ENCODE peak calls at places on chromosomes 12 and 14, in four cellular contexts. O is H9, F is AG10803, T is endothelial cell of umbilical vein. V is an unnamed sample.

GRCh38 chr12:10171954-10172353 is at the start of gene OLR1:
- DNase-seq in O (no peak), F (no peak), T (no peak), V (no peak)

GRCh38 chr12:104538056-104538455 is 81.3 kb downstream of the CHST11 start:
- DNase-seq in O (no peak), F (peak), T (no peak), V (no peak)

GRCh38 chr12:74537126-74537706 is 419 bp upstream of the ATXN7L3B start:
- DNase-seq in O (no peak), F (peak), T (no peak), V (peak)

GRCh38 chr12:57797938-57798337 is 15.4 kb downstream of the TSFM start:
- DNase-seq in O (no peak), F (no peak), T (no peak), V (no peak)

GRCh38 chr12:124904306-124905098 is 9.9 kb downstream of the UBC start:
- DNase-seq in O (peak), F (peak), T (peak), V (no peak)

GRCh38 chr14:64109821-64110554 is 184.2 kb downstream of the ESR2 start:
- DNase-seq in O (no peak), F (peak), T (no peak), V (no peak)

GRCh38 chr14:21320913-21321312 is 41.0 kb downstream of the RPGRIP1 start:
- DNase-seq in O (no peak), F (no peak), T (no peak), V (no peak)

GRCh38 chr12:56308714-56309113 is 7.1 kb downstream of the CNPY2 start:
- DNase-seq in O (no peak), F (no peak), T (no peak), V (no peak)

GRCh38 chr14:78143489-78144145 is 26.6 kb upstream of the NRXN3 start:
- DNase-seq in O (no peak), F (no peak), T (no peak), V (no peak)

GRCh38 chr12:12181516-12181915 is 85.3 kb downstream of the LRP6 start:
- DNase-seq in O (no peak), F (peak), T (peak), V (peak)

GRCh38 chr12:55847033-55847432 is 4.3 kb upstream of the MMP19 start:
- DNase-seq in O (no peak), F (peak), T (peak), V (no peak)

GRCh38 chr12:95473947-95474817 is at the start of gene METAP2:
- DNase-seq in O (peak), F (peak), T (peak), V (peak)

GRCh38 chr12:77151030-77151429 is 85.7 kb upstream of the E2F7 start:
- DNase-seq in O (no peak), F (no peak), T (no peak), V (no peak)

GRCh38 chr14:100443643-100444042 is 120.5 kb downstream of the SLC25A47 start:
- DNase-seq in O (no peak), F (peak), T (no peak), V (no peak)

GRCh38 chr12:77049767-77050353 is 15.5 kb downstream of the E2F7 start:
- DNase-seq in O (no peak), F (peak), T (peak), V (peak)

GRCh38 chr12:1795221-1795784 is 25.1 kb upstream of the LRTM2 start:
- DNase-seq in O (peak), F (no peak), T (no peak), V (no peak)

GRCh38 chr12:810635-811415 is 58.4 kb downstream of the WNK1 start:
- DNase-seq in O (no peak), F (no peak), T (no peak), V (no peak)

GRCh38 chr12:42652048-42652447 is 62.5 kb upstream of the PRICKLE1 start:
- DNase-seq in O (no peak), F (no peak), T (no peak), V (no peak)
- TF ChIP-seq CTCF in O (no peak), F (no peak), T (no peak), V (no peak)

GRCh38 chr14:39102969-39103957 is at the start of gene SEC23A:
- DNase-seq in O (peak), F (peak), T (peak), V (peak)
- TF ChIP-seq CTCF in O (no peak), F (no peak), T (no peak), V (no peak)

GRCh38 chr14:36524874-36525745 is 5.1 kb upstream of the NKX2-1 start:
- DNase-seq in O (peak), F (no peak), T (no peak), V (peak)
- TF ChIP-seq CTCF in O (peak), F (peak), T (peak), V (peak)

DNA sequence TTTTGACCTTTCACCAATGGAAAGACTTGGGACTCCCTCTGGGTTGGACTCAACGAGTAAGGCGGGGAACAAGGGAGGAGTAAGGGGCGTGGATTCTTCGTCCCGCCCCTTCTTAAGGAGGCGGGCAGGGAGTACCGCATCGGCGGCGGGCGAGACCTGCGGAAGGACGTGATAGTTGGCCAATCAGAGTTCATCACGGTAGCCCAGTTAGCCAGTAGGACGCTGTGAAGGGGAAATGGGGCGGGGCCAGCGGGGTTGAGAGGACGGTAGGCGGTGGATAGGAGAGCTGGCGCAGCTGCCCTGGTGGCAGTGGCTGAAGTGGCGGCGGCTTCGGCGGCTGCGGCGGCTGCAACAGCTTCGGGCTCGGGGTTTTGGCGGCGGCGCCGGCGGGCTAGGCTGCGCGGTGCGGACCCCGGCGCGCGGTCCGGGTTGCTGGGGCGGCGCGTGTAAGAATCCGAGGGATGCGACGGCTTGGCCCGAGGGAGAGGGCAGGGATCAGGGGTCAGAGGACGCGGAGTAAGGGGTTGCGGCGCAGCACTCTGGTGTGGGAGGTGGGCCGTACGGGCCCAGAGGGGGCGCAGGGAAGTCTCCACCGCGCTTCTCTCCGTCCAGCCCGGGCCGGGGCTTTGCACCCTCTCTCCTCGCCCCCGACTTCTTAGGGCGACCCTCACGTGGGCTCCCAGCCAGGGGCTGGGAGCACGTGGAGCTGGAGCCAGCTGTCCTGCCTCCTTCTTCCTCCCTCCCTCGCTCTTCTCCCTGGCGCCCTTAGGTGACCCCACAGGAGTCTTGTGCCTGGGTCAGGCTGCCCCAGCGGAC is at the start of gene TPCN1:
- DNase-seq in O (peak), F (peak), T (peak), V (peak)
- TF ChIP-seq CTCF in O (peak), F (no peak), T (peak), V (no peak)

GRCh38 chr12:113860059-113860820 is 105.9 kb downstream of the RBM19 start:
- DNase-seq in O (peak), F (no peak), T (no peak), V (no peak)
- TF ChIP-seq CTCF in O (peak), F (no peak), T (no peak), V (no peak)

GRCh38 chr12:92244036-92244435 is 98.4 kb upstream of the BTG1 start:
- DNase-seq in O (no peak), F (peak), T (peak), V (no peak)
- TF ChIP-seq CTCF in O (no peak), F (peak), T (no peak), V (peak)

DNA sequence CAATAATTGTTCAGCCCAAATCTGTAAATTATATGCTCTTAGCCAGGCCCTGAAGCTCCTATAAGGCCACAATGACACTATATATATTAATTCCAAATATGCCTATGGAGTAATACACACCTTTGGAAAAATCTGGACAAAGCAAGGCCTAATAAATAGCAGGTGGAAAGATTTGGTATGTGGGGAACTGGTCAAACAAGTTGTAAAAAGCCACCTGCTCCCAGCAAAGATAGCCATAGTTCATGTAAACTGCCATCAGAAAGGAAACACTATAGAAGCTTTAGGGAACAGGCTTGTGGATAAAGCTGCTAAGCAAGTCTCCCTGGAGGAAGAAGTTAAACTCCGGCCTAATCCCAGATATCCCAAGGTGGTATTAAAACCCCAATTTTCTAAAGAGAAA is 29.7 kb downstream of the PRMT8 start:
- DNase-seq in O (no peak), F (no peak), T (no peak), V (no peak)
- TF ChIP-seq CTCF in O (no peak), F (no peak), T (no peak), V (no peak)